ENCODE peak calls at places on chromosome 1, in nine cellular contexts. Y is IMR-90, Z is OCI-LY7, C is esophagus muscularis mucosa, G is fibroblast of lung, F is astrocyte, P is neuronal stem cell, U is kidney epithelial cell, T is cardiac fibroblast. V is an unnamed sample.

GRCh38 chr1:91557039-91557690 is 56.5 kb downstream of the CDC7 start:
- DNase-seq in Y (peak), Z (no peak), C (peak), G (peak), F (peak), P (no peak), U (peak), T (no peak), V (peak)

GRCh38 chr1:19785660-19786059 is 14.1 kb downstream of the TMCO4 start:
- DNase-seq in Y (no peak), Z (no peak), C (no peak), G (peak), F (no peak), P (no peak), U (no peak), T (no peak), V (no peak)

GRCh38 chr1:227469708-227470107 is 93.6 kb upstream of the ZNF678 start:
- DNase-seq in Y (no peak), Z (no peak), C (no peak), G (no peak), F (no peak), P (no peak), U (no peak), T (peak), V (no peak)

GRCh38 chr1:190904091-190904695 is 426.5 kb upstream of the BRINP3 start:
- DNase-seq in Y (peak), Z (no peak), C (no peak), G (peak), F (peak), P (no peak), U (peak), T (peak), V (peak)

GRCh38 chr1:44512313-44512885 is 107.3 kb downstream of the RNF220 start:
- DNase-seq in Y (no peak), Z (no peak), C (no peak), G (no peak), F (no peak), P (no peak), U (no peak), T (no peak), V (no peak)

GRCh38 chr1:19840228-19840627 is 25.1 kb upstream of the RNF186 start:
- DNase-seq in Y (peak), Z (no peak), C (no peak), G (no peak), F (no peak), P (no peak), U (no peak), T (peak), V (no peak)

GRCh38 chr1:110743397-110743796 is 68.7 kb upstream of the KCNA3 start:
- DNase-seq in Y (no peak), Z (no peak), C (no peak), G (no peak), F (no peak), P (no peak), U (no peak), T (no peak), V (no peak)

GRCh38 chr1:45334308-45335245 is 5.4 kb upstream of the TOE1 start:
- DNase-seq in Y (peak), Z (peak), C (no peak), G (no peak), F (no peak), P (no peak), U (no peak), T (peak), V (no peak)

GRCh38 chr1:210915890-210916507 is 217.9 kb downstream of the KCNH1 start:
- DNase-seq in Y (no peak), Z (no peak), C (no peak), G (no peak), F (no peak), P (no peak), U (no peak), T (peak), V (no peak)

GRCh38 chr1:40689737-40690136 is 1.8 kb upstream of the NFYC start:
- DNase-seq in Y (no peak), Z (no peak), C (no peak), G (no peak), F (no peak), P (no peak), U (no peak), T (no peak), V (no peak)

GRCh38 chr1:154749078-154749760 is 120.9 kb downstream of the KCNN3 start:
- DNase-seq in Y (peak), Z (peak), C (no peak), G (peak), F (peak), P (no peak), U (no peak), T (peak), V (no peak)

GRCh38 chr1:209421186-209421585 is 162.3 kb upstream of the CAMK1G start:
- DNase-seq in Y (no peak), Z (no peak), C (no peak), G (no peak), F (no peak), P (no peak), U (no peak), T (no peak), V (no peak)

GRCh38 chr1:190168893-190169292 is 308.8 kb downstream of the BRINP3 start:
- DNase-seq in Y (peak), Z (no peak), C (no peak), G (peak), F (peak), P (no peak), U (no peak), T (peak), V (no peak)

GRCh38 chr1:186236921-186237320 is 138.1 kb downstream of the TPR start:
- DNase-seq in Y (peak), Z (no peak), C (no peak), G (peak), F (peak), P (no peak), U (peak), T (peak), V (peak)

GRCh38 chr1:77938656-77939055 is 40.2 kb downstream of the FUBP1 start:
- DNase-seq in Y (no peak), Z (no peak), C (no peak), G (no peak), F (no peak), P (no peak), U (no peak), T (no peak), V (no peak)
- H3K4me3 ChIP-seq in Y (no peak), Z (no peak), C (no peak), G (no peak), F (no peak), P (no peak), U (no peak), T (no peak), V (no peak)

GRCh38 chr1:241684108-241684507 is 32.0 kb downstream of the WDR64 start:
- DNase-seq in Y (no peak), Z (no peak), C (no peak), G (no peak), F (no peak), P (no peak), U (no peak), T (no peak), V (no peak)

DNA sequence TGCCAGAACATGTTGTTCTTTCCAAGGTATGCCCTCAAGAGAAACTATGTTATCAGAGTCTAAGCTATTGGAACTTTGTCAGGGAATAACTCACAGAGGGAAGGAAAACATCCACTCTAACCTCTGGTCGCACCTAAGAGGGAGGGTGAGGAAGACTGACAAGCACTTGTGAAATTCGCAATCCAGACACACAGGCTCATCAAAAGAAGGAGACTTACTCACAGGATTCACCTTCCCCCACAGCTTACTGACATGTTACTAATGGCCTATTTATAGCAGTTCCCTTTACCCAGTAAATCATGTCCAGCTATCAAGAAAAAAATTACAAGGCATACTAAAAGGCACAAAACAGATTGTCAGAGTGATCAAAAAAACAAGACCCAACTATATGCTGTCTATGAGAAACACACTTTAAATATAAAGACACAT is 36.9 kb downstream of the WDR64 start:
- DNase-seq in Y (peak), Z (no peak), C (no peak), G (peak), F (peak), P (no peak), U (peak), T (peak), V (peak)
- H3K4me3 ChIP-seq in Y (no peak), Z (no peak), C (no peak), G (no peak), F (no peak), P (no peak), U (no peak), T (no peak), V (no peak)

GRCh38 chr1:223482132-223482531 is 88.9 kb downstream of the CCDC185 start:
- DNase-seq in Y (no peak), Z (no peak), C (no peak), G (no peak), F (no peak), P (no peak), U (no peak), T (no peak), V (no peak)
- H3K4me3 ChIP-seq in Y (no peak), Z (no peak), C (no peak), G (no peak), F (no peak), P (no peak), U (no peak), T (no peak), V (no peak)

GRCh38 chr1:204418174-204419063 is 6.8 kb upstream of the PPP1R15B start:
- DNase-seq in Y (peak), Z (peak), C (no peak), G (peak), F (peak), P (no peak), U (no peak), T (peak), V (no peak)
- H3K4me3 ChIP-seq in Y (no peak), Z (no peak), C (no peak), G (peak), F (no peak), P (no peak), U (no peak), T (no peak), V (no peak)

GRCh38 chr1:156493154-156493631 is 7.4 kb downstream of the MEF2D start:
- DNase-seq in Y (no peak), Z (peak), C (no peak), G (no peak), F (no peak), P (no peak), U (no peak), T (no peak), V (no peak)
- H3K4me3 ChIP-seq in Y (no peak), Z (peak), C (peak), G (no peak), F (no peak), P (no peak), U (no peak), T (no peak), V (no peak)

GRCh38 chr1:54474500-54475235 is 68.5 kb upstream of the SSBP3 start:
- DNase-seq in Y (no peak), Z (no peak), C (no peak), G (no peak), F (no peak), P (no peak), U (no peak), T (no peak), V (no peak)
- H3K4me3 ChIP-seq in Y (no peak), Z (no peak), C (peak), G (peak), F (peak), P (peak), U (peak), T (peak), V (peak)

GRCh38 chr1:225754940-225755635 is 22.5 kb upstream of the SRP9 start:
- DNase-seq in Y (peak), Z (no peak), C (no peak), G (peak), F (peak), P (no peak), U (no peak), T (peak), V (peak)

GRCh38 chr1:225750865-225751824 is 26.5 kb upstream of the SRP9 start:
- DNase-seq in Y (no peak), Z (no peak), C (no peak), G (no peak), F (no peak), P (no peak), U (no peak), T (no peak), V (no peak)

GRCh38 chr1:225752245-225752644 is 25.4 kb upstream of the SRP9 start:
- DNase-seq in Y (no peak), Z (peak), C (no peak), G (no peak), F (no peak), P (no peak), U (no peak), T (no peak), V (no peak)

GRCh38 chr1:225757927-225758460 is 19.6 kb upstream of the SRP9 start:
- DNase-seq in Y (no peak), Z (no peak), C (no peak), G (no peak), F (no peak), P (no peak), U (no peak), T (no peak), V (no peak)

DNA sequence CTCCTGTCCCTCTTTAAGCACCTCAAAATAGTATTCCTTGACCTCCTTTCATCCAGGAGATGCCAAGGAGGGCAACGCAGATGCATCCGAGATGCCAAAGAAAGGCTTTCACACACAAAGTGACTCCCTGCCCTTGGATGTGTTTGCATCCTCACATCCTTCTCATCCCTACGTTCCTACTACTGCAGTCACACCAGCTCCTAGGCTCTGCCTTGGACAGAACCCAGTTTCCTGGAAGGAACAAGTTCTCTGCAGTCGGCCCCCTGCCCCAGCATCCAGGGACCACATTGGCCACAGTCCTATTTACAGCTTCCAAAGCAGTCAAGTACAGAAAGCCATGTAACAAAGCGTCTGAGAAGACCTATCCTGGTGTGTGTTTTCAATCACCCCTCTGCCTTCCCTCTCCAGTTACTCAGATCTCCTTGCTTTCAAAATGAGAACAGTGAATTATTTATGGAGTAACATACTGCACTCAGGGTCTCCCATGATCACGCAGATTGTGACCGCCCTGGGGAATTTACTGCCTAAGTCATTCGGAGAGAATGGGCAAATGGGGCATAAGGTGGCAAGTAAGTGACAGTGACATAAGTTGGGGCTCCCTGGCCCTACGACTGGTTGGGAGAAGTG is 21.8 kb upstream of the SRP9 start:
- DNase-seq in Y (no peak), Z (no peak), C (no peak), G (no peak), F (no peak), P (no peak), U (no peak), T (no peak), V (no peak)
- H3K4me3 ChIP-seq in Y (no peak), Z (no peak), C (no peak), G (no peak), F (no peak), P (no peak), U (no peak), T (no peak), V (no peak)

DNA sequence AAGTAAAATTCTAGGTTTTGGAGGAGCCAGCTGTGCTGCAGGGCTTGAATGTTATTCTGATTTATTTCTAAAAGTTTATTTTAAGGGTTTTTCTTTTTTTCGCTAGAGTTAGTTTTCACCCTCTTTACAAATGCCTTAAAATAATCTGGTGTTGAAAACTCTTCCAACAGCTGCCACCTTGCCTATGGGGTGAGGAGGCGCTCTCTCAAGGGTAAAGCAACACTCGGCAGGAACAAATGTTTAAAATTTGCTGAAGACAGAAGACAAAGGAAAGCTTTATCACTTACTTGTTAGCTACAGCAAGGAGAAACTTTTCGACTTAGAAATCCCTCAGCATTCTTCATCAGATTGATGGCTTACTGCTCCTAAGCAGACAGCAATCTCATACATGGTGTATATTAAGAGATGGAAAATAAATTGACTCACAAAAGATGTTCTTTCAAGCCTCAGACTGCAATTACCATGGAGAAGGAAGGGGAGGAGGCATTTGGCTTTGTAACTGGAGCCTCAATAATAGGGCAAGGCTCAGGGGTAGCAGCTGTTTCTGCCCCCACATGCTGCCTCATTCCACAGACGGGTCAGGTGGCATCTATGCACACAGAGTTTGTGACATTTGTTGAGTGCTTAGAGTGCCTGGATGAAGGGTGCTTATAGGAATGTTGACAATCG is 79.8 kb upstream of the RALGPS2 start:
- DNase-seq in Y (peak), Z (no peak), C (no peak), G (peak), F (no peak), P (peak), U (no peak), T (no peak), V (no peak)
- H3K4me3 ChIP-seq in Y (no peak), Z (no peak), C (no peak), G (no peak), F (no peak), P (peak), U (no peak), T (no peak), V (peak)

GRCh38 chr1:151072224-151072623 is 1.7 kb downstream of the GABPB2 start:
- DNase-seq in Y (no peak), Z (peak), C (no peak), G (no peak), F (no peak), P (no peak), U (no peak), T (no peak), V (no peak)

GRCh38 chr1:151065089-151065645 is 5.0 kb downstream of the MLLT11 start:
- DNase-seq in Y (no peak), Z (no peak), C (no peak), G (no peak), F (no peak), P (no peak), U (no peak), T (no peak), V (no peak)

GRCh38 chr1:151067185-151067584 is 3.4 kb upstream of the GABPB2 start:
- DNase-seq in Y (no peak), Z (no peak), C (no peak), G (no peak), F (no peak), P (no peak), U (no peak), T (no peak), V (no peak)

DNA sequence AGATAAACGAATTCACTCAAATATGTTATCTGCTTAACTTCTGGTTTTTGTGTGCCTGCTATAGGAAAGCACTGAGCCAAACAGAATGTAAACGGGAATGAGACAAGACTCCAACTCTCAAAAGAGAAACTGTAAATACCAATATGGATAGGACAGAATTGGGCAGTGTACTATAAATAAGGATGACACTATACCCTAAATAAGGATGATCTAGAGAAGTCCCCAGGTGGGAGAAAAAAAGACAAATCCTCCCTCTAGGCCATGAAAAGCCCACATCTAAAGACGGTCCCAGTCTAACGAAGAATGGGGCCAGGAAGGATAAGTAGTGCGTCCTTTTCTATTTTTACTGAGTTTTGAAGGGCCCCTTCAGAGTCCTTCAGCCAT is 1.5 kb upstream of the GABPB2 start:
- DNase-seq in Y (no peak), Z (no peak), C (no peak), G (no peak), F (no peak), P (no peak), U (no peak), T (no peak), V (no peak)
- H3K4me3 ChIP-seq in Y (no peak), Z (no peak), C (no peak), G (no peak), F (no peak), P (no peak), U (no peak), T (no peak), V (no peak)

DNA sequence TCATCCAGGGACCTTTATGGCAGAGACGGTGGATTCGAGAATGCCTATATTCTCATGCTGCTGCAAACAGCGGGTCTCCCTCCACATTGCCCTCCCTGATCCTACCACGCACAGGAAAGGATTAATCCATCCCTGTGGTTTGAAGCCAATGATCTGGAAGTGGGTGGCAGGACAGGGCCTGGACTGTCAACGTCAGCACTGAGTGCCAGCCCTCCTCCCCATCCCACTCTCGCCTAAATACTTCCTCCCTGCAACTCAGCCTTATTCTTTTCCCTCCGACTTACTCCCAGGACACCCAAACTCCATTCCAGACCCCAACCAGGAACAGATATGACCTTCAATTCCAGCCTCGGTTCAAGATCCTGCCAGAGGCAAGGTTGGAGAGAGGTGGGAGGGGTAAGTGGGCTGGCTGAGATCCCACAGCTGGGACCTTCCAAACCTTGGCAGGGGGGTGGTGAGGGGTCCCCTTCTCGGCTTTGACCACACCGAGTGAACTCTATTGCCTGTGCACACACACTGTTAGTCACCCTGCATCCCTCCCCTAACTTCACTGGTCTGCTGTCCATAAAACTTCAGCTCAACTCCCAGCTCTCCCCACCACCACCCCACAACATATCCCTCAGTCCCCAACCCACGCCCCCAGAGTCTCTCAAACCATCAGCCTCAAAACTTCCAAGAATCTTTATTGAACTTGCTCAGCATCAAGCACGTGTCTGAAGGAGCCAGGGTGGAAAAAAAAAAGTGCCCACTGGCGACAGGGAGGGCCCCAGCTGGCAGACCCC is 2.4 kb upstream of the S100A5 start:
- DNase-seq in Y (no peak), Z (no peak), C (no peak), G (peak), F (no peak), P (no peak), U (no peak), T (no peak), V (no peak)
- H3K4me3 ChIP-seq in Y (no peak), Z (no peak), C (peak), G (no peak), F (no peak), P (no peak), U (no peak), T (no peak), V (no peak)